ENCODE peak calls at places on chromosomes 13 and 19, in five cellular contexts. M is CD8-positive, alpha-beta T cell; Y is GM04503; L is amniotic epithelial cell; I is DMS 273 treated with DMSO at 0.1 percent for 48 hours. H is an unnamed sample.

GRCh38 chr19:51971624-51972023 is 15.0 kb downstream of the ZNF350 start:
- DNase-seq in M (no peak), Y (no peak), L (peak; percentile 54), I (no peak), H (no peak)

GRCh38 chr19:13615890-13616289 is 109.6 kb upstream of the CACNA1A start:
- DNase-seq in M (no peak), Y (no peak), L (no peak), I (peak; percentile 87), H (no peak)

GRCh38 chr13:39363393-39363792 is 239.6 kb downstream of the LHFPL6 start:
- DNase-seq in M (no peak), Y (no peak), L (no peak), I (no peak), H (no peak)

GRCh38 chr13:34128661-34129060 is 310.7 kb downstream of the RFC3 start:
- DNase-seq in M (no peak), Y (peak; percentile 36), L (no peak), I (no peak), H (no peak)

GRCh38 chr13:65264066-65264465 is 1966.1 kb downstream of the PCDH9 start:
- DNase-seq in M (no peak), Y (no peak), L (no peak), I (no peak), H (no peak)

GRCh38 chr19:49564616-49565045 is 15.7 kb downstream of the NOSIP start:
- DNase-seq in M (no peak), Y (no peak), L (no peak), I (no peak), H (no peak)

GRCh38 chr13:39417643-39418042 is 185.3 kb downstream of the LHFPL6 start:
- DNase-seq in M (no peak), Y (peak; percentile 21), L (peak; percentile 62), I (no peak), H (no peak)

GRCh38 chr19:5903054-5903501 is 512 bp downstream of the NDUFA11 start:
- DNase-seq in M (no peak), Y (peak; percentile 20), L (peak; percentile 48), I (no peak), H (no peak)

GRCh38 chr19:56146904-56147303 is 5.8 kb downstream of the ZNF444 start:
- DNase-seq in M (no peak), Y (no peak), L (no peak), I (no peak), H (no peak)

GRCh38 chr19:50331187-50332013 is 2.2 kb upstream of the KCNC3 start:
- DNase-seq in M (no peak), Y (no peak), L (no peak), I (no peak), H (no peak)

GRCh38 chr13:60654405-60654804 is 257.4 kb downstream of the TDRD3 start:
- DNase-seq in M (no peak), Y (no peak), L (no peak), I (no peak), H (no peak)

H was measured in GOT3.